ENCODE peak calls at places on chromosomes 7 and 10, in ten cellular contexts. Q is AG09309; T is HL-60; D is fibroblast of the aortic adventitia; M is adipocyte; L is tibial nerve; G is SK-N-SH; S is CD4-positive, CD25-positive, alpha-beta regulatory T cell; U is adrenal gland; R is heart right ventricle. F is an unnamed sample.

GRCh38 chr7:135801877-135802276 is 53.3 kb upstream of the FAM180A start:
- DNase-seq in Q (no peak), T (no peak), D (no peak), M (no peak), L (no peak), G (no peak), S (no peak), U (no peak), R (no peak), F (no peak)

GRCh38 chr7:34236057-34236456 is 330.7 kb downstream of the BMPER start:
- DNase-seq in Q (no peak), T (no peak), D (no peak), M (no peak), L (no peak), G (no peak), S (no peak), U (no peak), R (no peak), F (no peak)

GRCh38 chr10:119770928-119771327 is 45.1 kb downstream of the INPP5F start:
- DNase-seq in Q (no peak), T (no peak), D (peak; percentile 49), M (peak; percentile 44), L (no peak), G (no peak), S (no peak), U (no peak), R (no peak), F (no peak)

GRCh38 chr7:155206286-155207020 is 91.2 kb upstream of the INSIG1 start:
- DNase-seq in Q (peak; percentile 59), T (peak; percentile 84), D (peak; percentile 94), M (peak; percentile 29), L (peak; percentile 79), G (no peak), S (peak; percentile 42), U (peak; percentile 73), R (peak; percentile 89), F (no peak)

GRCh38 chr10:6409982-6410694 is 169.9 kb downstream of the PRKCQ start:
- DNase-seq in Q (no peak), T (no peak), D (peak; percentile 45), M (peak; percentile 78), L (no peak), G (peak; percentile 17), S (peak; percentile 70), U (peak; percentile 77), R (peak; percentile 34), F (peak; percentile 49)

GRCh38 chr7:35875292-35875691 is 74.4 kb downstream of the SEPTIN7 start:
- DNase-seq in Q (peak; percentile 5), T (no peak), D (peak; percentile 62), M (peak; percentile 78), L (no peak), G (no peak), S (no peak), U (no peak), R (no peak), F (no peak)

GRCh38 chr10:78868861-78869260 is 199.9 kb upstream of the ZMIZ1 start:
- DNase-seq in Q (no peak), T (no peak), D (no peak), M (no peak), L (no peak), G (no peak), S (no peak), U (no peak), R (no peak), F (no peak)

GRCh38 chr10:29064665-29065064 is 224.2 kb upstream of the LYZL1 start:
- DNase-seq in Q (peak; percentile 8), T (no peak), D (peak; percentile 48), M (peak; percentile 66), L (no peak), G (no peak), S (no peak), U (no peak), R (no peak), F (no peak)

GRCh38 chr10:132422169-132422691 is 25.2 kb downstream of the PWWP2B start:
- DNase-seq in Q (no peak), T (peak; percentile 78), D (no peak), M (no peak), L (no peak), G (peak; percentile 47), S (no peak), U (no peak), R (no peak), F (no peak)

GRCh38 chr7:151080091-151080521 is 503 bp downstream of the FASTK start:
- DNase-seq in Q (no peak), T (peak; percentile 34), D (no peak), M (no peak), L (no peak), G (peak; percentile 77), S (no peak), U (peak; percentile 71), R (no peak), F (no peak)

GRCh38 chr7:78530351-78530750 is 731.8 kb downstream of the PHTF2 start:
- DNase-seq in Q (peak; percentile 50), T (no peak), D (peak; percentile 23), M (peak; percentile 66), L (no peak), G (no peak), S (no peak), U (no peak), R (no peak), F (no peak)

GRCh38 chr7:102417105-102417504 is 16.3 kb upstream of the ORAI2 start:
- DNase-seq in Q (no peak), T (no peak), D (no peak), M (no peak), L (no peak), G (no peak), S (no peak), U (no peak), R (no peak), F (no peak)

GRCh38 chr7:141073641-141074161 is at the start of gene TMEM178B:
- DNase-seq in Q (no peak), T (no peak), D (no peak), M (peak; percentile 11), L (no peak), G (peak; percentile 74), S (no peak), U (no peak), R (no peak), F (no peak)

GRCh38 chr10:546971-547590 is 142.4 kb downstream of the DIP2C start:
- DNase-seq in Q (no peak), T (peak; percentile 1), D (no peak), M (peak; percentile 37), L (no peak), G (peak; percentile 62), S (no peak), U (no peak), R (no peak), F (no peak)

GRCh38 chr10:5370493-5371317 is 5.9 kb downstream of the UCN3 start:
- DNase-seq in Q (no peak), T (no peak), D (no peak), M (no peak), L (no peak), G (no peak), S (no peak), U (no peak), R (no peak), F (no peak)

GRCh38 chr7:155375337-155376277 is 77.9 kb downstream of the INSIG1 start:
- DNase-seq in Q (no peak), T (no peak), D (no peak), M (no peak), L (no peak), G (no peak), S (no peak), U (no peak), R (no peak), F (peak; percentile 81)

GRCh38 chr10:46096426-46096825 is 50.4 kb upstream of the MSMB start:
- DNase-seq in Q (no peak), T (no peak), D (no peak), M (no peak), L (no peak), G (no peak), S (no peak), U (peak; percentile 20), R (no peak), F (no peak)

GRCh38 chr10:25797888-25798429 is 136.1 kb upstream of the MYO3A start:
- DNase-seq in Q (no peak), T (no peak), D (peak; percentile 7), M (no peak), L (no peak), G (no peak), S (no peak), U (no peak), R (no peak), F (no peak)

GRCh38 chr7:75663302-75663907 is 75.3 kb downstream of the HIP1 start:
- DNase-seq in Q (no peak), T (no peak), D (no peak), M (no peak), L (no peak), G (no peak), S (no peak), U (no peak), R (no peak), F (no peak)
- H3K4me3 ChIP-seq in Q (no peak overlapping the region), T (no peak overlapping the region), D (no peak overlapping the region), M (no peak overlapping the region), L (no peak overlapping the region), G (no peak overlapping the region), S (no peak overlapping the region), U (no peak overlapping the region), R (no peak overlapping the region), F (no peak overlapping the region)

GRCh38 chr10:22927661-22928403 is at the start of gene ARMC3:
- DNase-seq in Q (no peak), T (peak; percentile 4), D (peak; percentile 7), M (peak; percentile 29), L (no peak), G (peak; percentile 82), S (peak; percentile 54), U (peak; percentile 53), R (peak; percentile 35), F (no peak)
- H3K4me3 ChIP-seq in Q (peak within 1 kb of the TSS; percentile 34), T (peak within 1 kb of the TSS; percentile 14), D (peak within 1 kb of the TSS; percentile 56), M (peak within 1 kb of the TSS; percentile 76), L (peak within 1 kb of the TSS; percentile 24), G (peak within 1 kb of the TSS; percentile 51), S (peak within 1 kb of the TSS; percentile 42), U (peak within 1 kb of the TSS; percentile 56), R (peak within 1 kb of the TSS; percentile 35), F (no peak within 1 kb of the TSS)

GRCh38 chr7:41048771-41049170 is 654.1 kb downstream of the INHBA start:
- DNase-seq in Q (no peak), T (no peak), D (no peak), M (no peak), L (no peak), G (no peak), S (no peak), U (no peak), R (no peak), F (no peak)
- H3K4me3 ChIP-seq in Q (no peak overlapping the region), T (no peak overlapping the region), D (no peak overlapping the region), M (no peak overlapping the region), L (no peak overlapping the region), G (no peak overlapping the region), S (no peak overlapping the region), U (no peak overlapping the region), R (no peak overlapping the region), F (no peak overlapping the region)

DNA sequence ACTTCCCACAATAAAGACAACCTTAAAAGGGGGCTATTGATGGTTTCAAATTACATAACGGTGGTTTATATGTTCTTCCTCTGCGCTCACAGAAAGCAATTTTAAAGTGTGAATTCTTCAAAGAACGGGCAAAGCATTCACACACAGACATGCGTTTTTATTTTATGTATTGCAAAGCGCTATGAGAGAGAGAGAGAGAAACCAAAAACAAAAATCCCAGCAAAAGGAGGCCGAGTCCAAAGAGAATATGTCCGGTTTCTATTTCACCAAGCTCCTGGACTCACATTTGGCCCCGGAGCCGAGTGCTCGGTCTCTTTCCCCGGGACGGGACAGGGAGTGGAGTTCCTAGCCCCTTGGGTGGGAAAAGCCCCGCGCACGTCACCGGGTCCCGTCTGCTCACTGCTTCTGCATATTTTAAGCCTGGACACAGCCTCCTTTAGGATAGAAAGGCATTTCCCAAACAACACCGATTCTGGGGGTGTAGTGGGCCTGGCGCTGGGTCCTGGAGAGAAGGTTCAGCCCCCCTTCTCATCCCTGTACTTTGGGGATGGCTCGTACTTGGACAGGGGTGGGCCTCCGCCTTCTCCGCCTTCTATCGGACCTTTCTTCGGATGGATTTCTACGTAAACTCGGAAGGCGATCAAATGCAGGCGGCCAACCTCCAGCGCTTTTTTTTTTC is 26.9 kb upstream of the VAX1 start:
- DNase-seq in Q (no peak), T (no peak), D (no peak), M (peak; percentile 16), L (no peak), G (no peak), S (no peak), U (no peak), R (no peak), F (no peak)
- H3K4me3 ChIP-seq in Q (peak overlapping the region; percentile 16), T (no peak overlapping the region), D (peak overlapping the region; percentile 47), M (peak overlapping the region; percentile 53), L (peak overlapping the region; percentile 24), G (peak overlapping the region; percentile 12), S (no peak overlapping the region), U (peak overlapping the region; percentile 46), R (no peak overlapping the region), F (no peak overlapping the region)

F was measured in Jurkat, Clone E6-1.